ENCODE peak calls at places on chromosomes 5 and 9, in four cellular contexts. N is trophoblast cell, P is mesenchymal stem cell, M is H9. G is an unnamed sample.

GRCh38 chr5:175889910-175890684 is 18.7 kb downstream of the CPLX2 start:
- DNase-seq in N (no peak), P (no peak), M (no peak), G (no peak)

GRCh38 chr9:21565137-21565536 is 83.0 kb upstream of the IFNE start:
- DNase-seq in N (no peak), P (no peak), M (no peak), G (no peak)

GRCh38 chr9:128257907-128258306 is 17.9 kb downstream of the GOLGA2 start:
- DNase-seq in P (no peak), N (no peak), M (no peak), G (no peak)

GRCh38 chr5:109404428-109404960 is 5.3 kb downstream of the PJA2 start:
- DNase-seq in P (no peak), N (no peak), M (no peak), G (no peak)

GRCh38 chr9:130382086-130382485 is 62.7 kb upstream of the ASS1 start:
- DNase-seq in P (no peak), N (no peak), M (peak; percentile 56), G (no peak)

GRCh38 chr9:112130997-112131396 is 44.1 kb downstream of the SUSD1 start:
- DNase-seq in P (no peak), N (no peak), M (no peak), G (no peak)

GRCh38 chr5:176954050-176954449 is 52.5 kb downstream of the UIMC1 start:
- DNase-seq in N (no peak), P (no peak), M (no peak), G (no peak)

GRCh38 chr5:6692906-6693305 is 20.3 kb upstream of the TENT4A start:
- DNase-seq in N (no peak), P (no peak), M (no peak), G (no peak)

GRCh38 chr9:17134396-17134842 is 421 bp upstream of the CNTLN start:
- DNase-seq in N (peak; percentile 35), M (no peak), P (peak; percentile 49), G (no peak)

GRCh38 chr5:111022301-111022700 is 49.2 kb upstream of the TSLP start:
- DNase-seq in N (no peak), M (no peak), P (no peak), G (no peak)

GRCh38 chr9:114856210-114856941 is 50.5 kb upstream of the TNFSF15 start:
- DNase-seq in M (no peak), P (peak; percentile 56), N (no peak), G (no peak)

GRCh38 chr9:134622896-134623407 is 18.7 kb upstream of the COL5A1 start:
- DNase-seq in N (no peak), P (no peak), M (peak; percentile 13), G (no peak)

GRCh38 chr5:74950836-74951515 is 84.8 kb upstream of the FAM169A start:
- DNase-seq in N (no peak), M (no peak), P (no peak), G (no peak)

GRCh38 chr9:108056805-108057386 is 567.3 kb upstream of the KLF4 start:
- DNase-seq in P (peak; percentile 81), M (no peak), N (peak; percentile 6), G (no peak)

GRCh38 chr5:62579761-62580160 is 1.1 kb downstream of the LRRC70 start:
- DNase-seq in P (no peak), N (no peak), M (no peak), G (no peak)

GRCh38 chr5:581266-581665 is 30.9 kb upstream of the CEP72 start:
- DNase-seq in N (no peak), M (no peak), P (no peak), G (no peak)

GRCh38 chr5:53714324-53715010 is 154.0 kb downstream of the NDUFS4 start:
- DNase-seq in P (no peak), N (no peak), M (no peak), G (no peak)

GRCh38 chr5:154352960-154353548 is 92.7 kb upstream of the SAP30L start:
- DNase-seq in M (no peak), P (no peak), N (no peak), G (no peak)

GRCh38 chr9:17138503-17138902 is 3.7 kb downstream of the CNTLN start:
- DNase-seq in N (no peak), M (no peak), P (no peak), G (no peak)

GRCh38 chr5:170632985-170633234 is 129.1 kb downstream of the KCNIP1 start:
- DNase-seq in M (peak; percentile 92), N (peak; percentile 59), P (no peak), G (peak; percentile 83)

GRCh38 chr9:135811796-135812195 is 95.5 kb downstream of the CAMSAP1 start:
- DNase-seq in N (no peak), M (no peak), P (no peak), G (no peak)

GRCh38 chr5:150630459-150631325 is 9.8 kb upstream of the SYNPO start:
- DNase-seq in P (peak; percentile 51), M (no peak), N (peak; percentile 50), G (no peak)

GRCh38 chr9:90099262-90099982 is 494.6 kb downstream of the GADD45G start:
- DNase-seq in M (no peak), P (peak; percentile 62), N (peak; percentile 41), G (no peak)

GRCh38 chr5:86878250-86878649 is 260.5 kb downstream of the COX7C start:
- DNase-seq in M (no peak), N (no peak), P (peak; percentile 44), G (no peak)

GRCh38 chr5:160287378-160288051 is 24.8 kb downstream of the CCNJL start:
- DNase-seq in M (peak; percentile 94), N (no peak), P (peak; percentile 67), G (peak; percentile 91)

GRCh38 chr5:84113246-84114118 is 271.2 kb downstream of the EDIL3 start:
- DNase-seq in M (peak; percentile 55), N (no peak), P (peak; percentile 10), G (peak; percentile 37)

GRCh38 chr5:97133106-97133505 is 9.3 kb downstream of the LIX1 start:
- DNase-seq in P (peak; percentile 2), M (no peak), N (no peak), G (no peak)

GRCh38 chr9:128340691-128341434 is 536 bp downstream of the SLC27A4 start:
- DNase-seq in N (peak; percentile 10), P (no peak), M (peak; percentile 41), G (no peak)

GRCh38 chr5:173291722-173292658 is 36.2 kb downstream of the STC2 start:
- DNase-seq in N (no peak), P (peak; percentile 85), M (no peak), G (no peak)

GRCh38 chr9:96203867-96204412 is 98.0 kb downstream of the HSD17B3 start:
- DNase-seq in M (no peak), P (no peak), N (no peak), G (no peak)

GRCh38 chr5:43631182-43631910 is 28.4 kb downstream of the NNT start:
- DNase-seq in P (peak; percentile 84), N (peak; percentile 91), M (peak; percentile 66), G (peak; percentile 65)

GRCh38 chr5:25020454-25020853 is 375.7 kb upstream of the CDH10 start:
- DNase-seq in M (peak; percentile 30), P (no peak), N (no peak), G (peak; percentile 37)

GRCh38 chr5:154207204-154207603 is 16.7 kb downstream of the GALNT10 start:
- DNase-seq in N (no peak), M (no peak), P (no peak), G (no peak)

GRCh38 chr9:115146581-115147021 is 28.6 kb upstream of the TNC start:
- DNase-seq in M (no peak), P (peak; percentile 93), N (peak; percentile 58), G (no peak)

GRCh38 chr9:126861707-126862460 is 1.4 kb downstream of the ZBTB34 start:
- DNase-seq in M (no peak), P (peak; percentile 57), N (peak; percentile 17), G (no peak)

GRCh38 chr9:104775574-104775936 is 11.6 kb downstream of the NIPSNAP3B start:
- DNase-seq in N (no peak), P (no peak), M (no peak), G (no peak)

GRCh38 chr5:34526682-34527305 is 129.3 kb upstream of the RAI14 start:
- DNase-seq in P (no peak), M (no peak), N (peak; percentile 59), G (no peak)

GRCh38 chr5:173307695-173308094 is 20.5 kb downstream of the STC2 start:
- DNase-seq in P (no peak), M (no peak), N (no peak), G (no peak)

GRCh38 chr5:150181766-150182545 is 7.9 kb upstream of the SLC6A7 start:
- DNase-seq in N (peak; percentile 77), M (no peak), P (no peak), G (no peak)

DNA sequence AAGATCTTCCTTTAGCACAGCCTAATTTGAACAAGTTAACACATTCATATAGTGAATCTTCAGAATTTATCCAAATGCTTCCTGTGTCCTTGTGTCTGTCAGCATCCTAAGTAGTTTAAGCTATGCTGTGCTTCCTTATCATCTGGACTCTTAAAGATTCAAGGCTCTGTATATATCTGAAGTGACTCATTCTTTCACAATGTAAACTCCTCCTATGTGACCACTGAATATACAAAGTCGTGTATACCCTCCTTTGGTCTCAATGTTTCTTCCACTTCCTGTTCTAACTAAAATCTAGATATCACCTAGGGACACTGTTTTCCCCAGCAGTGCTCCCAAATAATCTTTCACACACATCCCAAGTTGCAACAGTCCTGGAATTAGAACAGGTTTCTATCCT is 935.7 kb upstream of the NUDT12 start:
- DNase-seq in M (no peak), N (peak; percentile 2), P (peak; percentile 89), G (no peak)
- H2AK5ac ChIP-seq in M (no peak overlapping the region), N (no peak overlapping the region), P (no peak overlapping the region), G (no peak overlapping the region)

GRCh38 chr9:131418143-131419028 is 24.5 kb downstream of the PRRC2B start:
- DNase-seq in P (peak; percentile 45), N (peak; percentile 62), M (peak; percentile 56), G (no peak)
- H3K14ac ChIP-seq in P (no peak overlapping the region), N (no peak overlapping the region), M (no peak overlapping the region), G (no peak overlapping the region)

GRCh38 chr5:60776343-60776742 is 67.7 kb downstream of the ELOVL7 start:
- DNase-seq in M (no peak), N (no peak), P (no peak), G (no peak)

GRCh38 chr5:60779431-60779830 is 64.6 kb downstream of the ELOVL7 start:
- DNase-seq in M (peak; percentile 81), N (no peak), P (no peak), G (no peak)
- H3K4me2 ChIP-seq in M (no peak overlapping the region), N (no peak overlapping the region), P (no peak overlapping the region), G (no peak overlapping the region)

DNA sequence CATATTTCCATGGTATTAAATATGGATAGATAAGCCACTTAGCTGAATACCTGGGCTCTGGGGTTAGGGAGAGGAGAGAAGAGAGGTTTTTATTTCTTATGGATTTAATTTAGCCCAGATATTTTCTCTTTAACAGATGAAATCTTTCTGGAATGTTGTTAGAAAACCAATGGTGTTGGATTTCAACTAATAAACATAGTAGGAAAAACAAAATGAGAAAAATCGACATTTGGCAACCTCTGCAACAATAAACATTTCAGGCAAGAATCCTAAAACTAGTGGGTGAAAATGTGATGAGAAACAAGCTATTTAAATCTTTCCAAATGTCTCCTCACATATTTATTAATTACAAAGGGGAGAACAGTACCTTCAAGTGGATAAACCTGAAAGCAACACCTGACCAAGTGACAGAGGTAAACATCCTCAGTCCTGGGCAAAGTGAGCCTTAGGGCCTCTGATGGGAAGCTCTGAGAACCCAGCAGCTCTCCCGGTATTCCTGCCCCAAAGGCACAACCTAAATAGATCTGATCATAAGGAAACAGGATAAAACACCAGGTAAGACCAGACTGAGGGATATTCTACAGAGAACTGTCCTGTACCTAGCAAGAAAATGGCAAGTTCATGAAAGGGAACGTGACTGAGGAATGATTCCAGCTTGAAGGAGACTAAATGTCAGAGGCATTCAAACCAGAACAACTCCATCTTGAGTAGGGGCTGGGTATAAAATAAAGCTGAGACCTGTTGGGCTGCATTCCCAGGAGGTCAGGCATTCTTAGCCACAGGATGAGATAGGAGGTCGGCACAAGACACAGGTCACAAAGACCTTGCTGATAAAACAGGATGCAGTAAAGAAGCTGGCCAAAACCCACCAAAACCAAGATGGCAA is 163.7 kb downstream of the ESM1 start:
- DNase-seq in M (peak; percentile 34), N (peak; percentile 83), P (no peak), G (no peak)
- H2AK5ac ChIP-seq in M (no peak overlapping the region), N (no peak overlapping the region), P (no peak overlapping the region), G (no peak overlapping the region)